ENCODE peak calls at places on chromosomes 1 and 21, in eight cellular contexts. N is NCI-H2171, X is islet precursor cell, Q is astrocyte of the spinal cord, K is NCI-H1092, B is COLO829, V is mesenchymal stem cell, L is H7. C is an unnamed sample.

GRCh38 chr1:97488505-97488904 is 432.3 kb downstream of the DPYD start:
- DNase-seq in N (no peak), X (no peak), Q (no peak), K (no peak), B (no peak), V (no peak), L (no peak), C (no peak)

GRCh38 chr1:218850367-218850766 is 323.3 kb upstream of the LYPLAL1 start:
- DNase-seq in N (no peak), X (no peak), Q (no peak), K (no peak), B (no peak), V (peak; percentile 73), L (no peak), C (no peak)

GRCh38 chr1:2054560-2054959 is 4.3 kb downstream of the PRKCZ start:
- DNase-seq in N (no peak), X (no peak), Q (no peak), K (no peak), B (no peak), V (no peak), L (no peak), C (no peak)

GRCh38 chr1:246608616-246609376 is 42.5 kb downstream of the CNST start:
- DNase-seq in N (no peak), X (peak; percentile 83), Q (peak; percentile 89), K (no peak), B (peak; percentile 89), V (peak; percentile 98), L (peak; percentile 28), C (no peak)

GRCh38 chr1:6447818-6448748 is 17.9 kb downstream of the TNFRSF25 start:
- DNase-seq in N (peak; percentile 87), X (peak; percentile 88), Q (no peak), K (no peak), B (no peak), V (no peak), L (peak; percentile 96), C (no peak)

GRCh38 chr1:7341145-7341900 is 429.8 kb upstream of the VAMP3 start:
- DNase-seq in N (peak; percentile 31), X (no peak), Q (peak; percentile 32), K (peak; percentile 47), B (no peak), V (peak; percentile 19), L (no peak), C (no peak)

GRCh38 chr1:91650764-91651163 is 150.1 kb downstream of the CDC7 start:
- DNase-seq in N (no peak), X (peak; percentile 68), Q (peak; percentile 91), K (no peak), B (no peak), V (peak; percentile 98), L (no peak), C (no peak)

GRCh38 chr1:113905435-113905861 is 322 bp downstream of the DCLRE1B start:
- DNase-seq in N (no peak), X (peak; percentile 76), Q (no peak), K (no peak), B (no peak), V (no peak), L (peak; percentile 86), C (peak; percentile 92)

GRCh38 chr1:61088163-61088840 is 5.9 kb downstream of the NFIA start:
- DNase-seq in N (no peak), X (no peak), Q (no peak), K (no peak), B (no peak), V (no peak), L (no peak), C (no peak)

GRCh38 chr21:31447477-31447876 is 103.4 kb upstream of the TIAM1 start:
- DNase-seq in N (no peak), X (no peak), Q (peak; percentile 20), K (no peak), B (no peak), V (peak; percentile 28), L (no peak), C (no peak)

GRCh38 chr1:7300893-7301292 is 470.2 kb upstream of the VAMP3 start:
- DNase-seq in N (no peak), X (no peak), Q (peak; percentile 96), K (no peak), B (peak; percentile 20), V (peak; percentile 94), L (no peak), C (no peak)

GRCh38 chr1:60559371-60559770 is 485.8 kb upstream of the C1orf87 start:
- DNase-seq in N (no peak), X (no peak), Q (no peak), K (no peak), B (no peak), V (no peak), L (no peak), C (no peak)

GRCh38 chr1:145936247-145936646 is 9.0 kb upstream of the RBM8A start:
- DNase-seq in N (no peak), X (no peak), Q (no peak), K (no peak), B (peak; percentile 78), V (no peak), L (peak; percentile 21), C (no peak)

GRCh38 chr1:5637171-5637570 is 355.1 kb downstream of the NPHP4 start:
- DNase-seq in N (no peak), X (peak; percentile 50), Q (no peak), K (no peak), B (peak; percentile 7), V (no peak), L (no peak), C (no peak)

GRCh38 chr1:179327679-179328078 is 34.1 kb downstream of the SOAT1 start:
- DNase-seq in N (no peak), X (no peak), Q (no peak), K (no peak), B (no peak), V (no peak), L (no peak), C (no peak)

GRCh38 chr1:60870269-60870668 is 212.1 kb upstream of the NFIA start:
- DNase-seq in N (no peak), X (no peak), Q (no peak), K (no peak), B (no peak), V (no peak), L (no peak), C (no peak)

GRCh38 chr1:59057211-59057694 is 239.6 kb upstream of the FGGY start:
- DNase-seq in N (peak; percentile 37), X (peak; percentile 85), Q (peak; percentile 91), K (no peak), B (no peak), V (peak; percentile 100), L (peak; percentile 51), C (no peak)

GRCh38 chr1:162389021-162389818 is 7.7 kb downstream of the C1orf226 start:
- DNase-seq in N (peak; percentile 63), X (peak; percentile 70), Q (peak; percentile 64), K (no peak), B (no peak), V (peak; percentile 83), L (peak; percentile 30), C (no peak)

C was measured in spleen.